ENCODE peak calls at places on chromosomes 11 and 22, in six cellular contexts. One of them, this sample, is unnamed.

GRCh38 chr11:67288452-67289225 is 464 bp upstream of the ANKRD13D start:
- DNase-seq in K562: peak
- DNase-seq in HCT116: peak
- DNase-seq in HepG2: peak
- DNase-seq in GM12878: peak
- DNase-seq in NT2/D1: peak
- DNase-seq in this sample: peak

GRCh38 chr11:120648706-120649250 is 137.2 kb downstream of the GRIK4 start:
- DNase-seq in K562: no peak
- DNase-seq in HCT116: no peak
- DNase-seq in HepG2: no peak
- DNase-seq in GM12878: no peak
- DNase-seq in NT2/D1: no peak
- DNase-seq in this sample: no peak

GRCh38 chr11:76839326-76839725 is 21.4 kb upstream of the ACER3 start:
- DNase-seq in K562: peak
- DNase-seq in HCT116: peak
- DNase-seq in HepG2: no peak
- DNase-seq in GM12878: no peak
- DNase-seq in NT2/D1: no peak
- DNase-seq in this sample: no peak

GRCh38 chr11:67230406-67230805 is 35.9 kb upstream of the GRK2 start:
- DNase-seq in K562: no peak
- DNase-seq in HCT116: no peak
- DNase-seq in HepG2: no peak
- DNase-seq in GM12878: no peak
- DNase-seq in NT2/D1: no peak
- DNase-seq in this sample: no peak

GRCh38 chr11:104774578-104774977 is 123.7 kb downstream of the CASP12 start:
- DNase-seq in K562: no peak
- DNase-seq in HCT116: no peak
- DNase-seq in HepG2: no peak
- DNase-seq in GM12878: no peak
- DNase-seq in NT2/D1: no peak
- DNase-seq in this sample: no peak

GRCh38 chr11:57792060-57792541 is 30.5 kb downstream of the CTNND1 start:
- DNase-seq in K562: peak
- DNase-seq in HCT116: no peak
- DNase-seq in HepG2: no peak
- DNase-seq in GM12878: peak
- DNase-seq in NT2/D1: no peak
- DNase-seq in this sample: no peak

GRCh38 chr11:65843811-65844210 is 10.0 kb downstream of the SNX32 start:
- DNase-seq in K562: no peak
- DNase-seq in HCT116: no peak
- DNase-seq in HepG2: no peak
- DNase-seq in GM12878: no peak
- DNase-seq in NT2/D1: no peak
- DNase-seq in this sample: no peak

GRCh38 chr22:45278125-45278524 is 6.6 kb upstream of the UPK3A start:
- DNase-seq in K562: no peak
- DNase-seq in HCT116: no peak
- DNase-seq in HepG2: no peak
- DNase-seq in GM12878: no peak
- DNase-seq in NT2/D1: no peak
- DNase-seq in this sample: no peak

GRCh38 chr11:115503083-115503885 is 931 bp downstream of the CADM1 start:
- DNase-seq in K562: no peak
- DNase-seq in HCT116: no peak
- DNase-seq in HepG2: peak
- DNase-seq in GM12878: no peak
- DNase-seq in NT2/D1: peak
- DNase-seq in this sample: peak

GRCh38 chr11:115377882-115378296 is 126.3 kb downstream of the CADM1 start:
- DNase-seq in K562: no peak
- DNase-seq in HCT116: no peak
- DNase-seq in HepG2: peak
- DNase-seq in GM12878: no peak
- DNase-seq in NT2/D1: no peak
- DNase-seq in this sample: no peak

GRCh38 chr11:70913715-70914231 is 338.6 kb downstream of the SHANK2 start:
- DNase-seq in K562: no peak
- DNase-seq in HCT116: no peak
- DNase-seq in HepG2: no peak
- DNase-seq in GM12878: no peak
- DNase-seq in NT2/D1: no peak
- DNase-seq in this sample: peak

GRCh38 chr22:37509026-37509886 is 10.0 kb downstream of the CARD10 start:
- DNase-seq in K562: no peak
- DNase-seq in HCT116: no peak
- DNase-seq in HepG2: no peak
- DNase-seq in GM12878: no peak
- DNase-seq in NT2/D1: no peak
- DNase-seq in this sample: no peak

GRCh38 chr11:8744423-8744822 is 61.8 kb downstream of the RPL27A start:
- DNase-seq in K562: no peak
- DNase-seq in HCT116: no peak
- DNase-seq in HepG2: no peak
- DNase-seq in GM12878: no peak
- DNase-seq in NT2/D1: no peak
- DNase-seq in this sample: no peak

GRCh38 chr22:19705181-19705934 is 8.9 kb upstream of the SEPTIN5 start:
- DNase-seq in K562: peak
- DNase-seq in HCT116: no peak
- DNase-seq in HepG2: no peak
- DNase-seq in GM12878: no peak
- DNase-seq in NT2/D1: peak
- DNase-seq in this sample: peak

GRCh38 chr11:41459602-41460405 is at the start of gene LRRC4C:
- DNase-seq in K562: no peak
- DNase-seq in HCT116: no peak
- DNase-seq in HepG2: no peak
- DNase-seq in GM12878: no peak
- DNase-seq in NT2/D1: no peak
- DNase-seq in this sample: no peak

GRCh38 chr22:44410396-44411056 is 87.5 kb downstream of the RTL6 start:
- DNase-seq in K562: no peak
- DNase-seq in HCT116: no peak
- DNase-seq in HepG2: no peak
- DNase-seq in GM12878: no peak
- DNase-seq in NT2/D1: no peak
- DNase-seq in this sample: no peak

GRCh38 chr22:49203863-49204598 is 623.6 kb downstream of the BRD1 start:
- DNase-seq in K562: no peak
- DNase-seq in HCT116: no peak
- DNase-seq in HepG2: no peak
- DNase-seq in GM12878: no peak
- DNase-seq in NT2/D1: no peak
- DNase-seq in this sample: peak

GRCh38 chr11:76153609-76153949 is 52.7 kb downstream of the WNT11 start:
- DNase-seq in K562: no peak
- DNase-seq in HCT116: no peak
- DNase-seq in HepG2: peak
- DNase-seq in GM12878: no peak
- DNase-seq in NT2/D1: peak
- DNase-seq in this sample: no peak

GRCh38 chr11:124971810-124972209 is 17.8 kb downstream of the CCDC15 start:
- DNase-seq in K562: no peak
- DNase-seq in HCT116: no peak
- DNase-seq in HepG2: no peak
- DNase-seq in GM12878: no peak
- DNase-seq in NT2/D1: no peak
- DNase-seq in this sample: no peak

GRCh38 chr11:72969894-72970335 is 155.7 kb downstream of the ATG16L2 start:
- DNase-seq in K562: peak
- DNase-seq in HCT116: no peak
- DNase-seq in HepG2: no peak
- DNase-seq in GM12878: peak
- DNase-seq in NT2/D1: no peak
- DNase-seq in this sample: no peak

GRCh38 chr11:64643258-64643881 is 52.4 kb downstream of the SLC22A12 start:
- DNase-seq in K562: peak
- DNase-seq in HCT116: no peak
- DNase-seq in HepG2: no peak
- DNase-seq in GM12878: no peak
- DNase-seq in NT2/D1: peak
- DNase-seq in this sample: peak

GRCh38 chr22:46684706-46685105 is 53.3 kb downstream of the CERK start:
- DNase-seq in K562: no peak
- DNase-seq in HCT116: no peak
- DNase-seq in HepG2: no peak
- DNase-seq in GM12878: peak
- DNase-seq in NT2/D1: no peak
- DNase-seq in this sample: no peak

GRCh38 chr22:17980013-17980510 is 44.3 kb downstream of the MICAL3 start:
- DNase-seq in K562: no peak
- DNase-seq in HCT116: no peak
- DNase-seq in HepG2: no peak
- DNase-seq in GM12878: no peak
- DNase-seq in NT2/D1: no peak
- DNase-seq in this sample: no peak

GRCh38 chr11:121318848-121319834 is 26.6 kb downstream of the SC5D start:
- DNase-seq in K562: peak
- DNase-seq in HCT116: peak
- DNase-seq in HepG2: peak
- DNase-seq in GM12878: no peak
- DNase-seq in NT2/D1: no peak
- DNase-seq in this sample: no peak

GRCh38 chr11:12029738-12030363 is 21.4 kb upstream of the DKK3 start:
- DNase-seq in K562: no peak
- DNase-seq in HCT116: peak
- DNase-seq in HepG2: peak
- DNase-seq in GM12878: no peak
- DNase-seq in NT2/D1: no peak
- DNase-seq in this sample: no peak

GRCh38 chr11:69442807-69443137 is 38.7 kb upstream of the LINC01488 start:
- DNase-seq in K562: peak
- DNase-seq in HCT116: no peak
- DNase-seq in HepG2: peak
- DNase-seq in GM12878: no peak
- DNase-seq in NT2/D1: no peak
- DNase-seq in this sample: no peak

GRCh38 chr11:133907216-133907615 is 49.6 kb downstream of the IGSF9B start:
- DNase-seq in K562: no peak
- DNase-seq in HCT116: no peak
- DNase-seq in HepG2: no peak
- DNase-seq in GM12878: no peak
- DNase-seq in NT2/D1: no peak
- DNase-seq in this sample: no peak

GRCh38 chr11:78196661-78197091 is 8.0 kb downstream of the USP35 start:
- DNase-seq in K562: no peak
- DNase-seq in HCT116: no peak
- DNase-seq in HepG2: no peak
- DNase-seq in GM12878: no peak
- DNase-seq in NT2/D1: no peak
- DNase-seq in this sample: no peak

GRCh38 chr11:61090982-61091372 is 11.3 kb upstream of the CD5 start:
- DNase-seq in K562: no peak
- DNase-seq in HCT116: no peak
- DNase-seq in HepG2: no peak
- DNase-seq in GM12878: no peak
- DNase-seq in NT2/D1: no peak
- DNase-seq in this sample: no peak

GRCh38 chr11:57301711-57302423 is 22.9 kb downstream of the TNKS1BP1 start:
- DNase-seq in K562: no peak
- DNase-seq in HCT116: no peak
- DNase-seq in HepG2: no peak
- DNase-seq in GM12878: no peak
- DNase-seq in NT2/D1: no peak
- DNase-seq in this sample: no peak

GRCh38 chr11:2156416-2157182 is 4.4 kb downstream of the INS start:
- DNase-seq in K562: peak
- DNase-seq in HCT116: no peak
- DNase-seq in HepG2: peak
- DNase-seq in GM12878: no peak
- DNase-seq in NT2/D1: no peak
- DNase-seq in this sample: no peak
- TF ChIP-seq ZNF274 in K562: no peak
- TF ChIP-seq ZNF274 in HCT116: no peak
- TF ChIP-seq ZNF274 in HepG2: no peak
- TF ChIP-seq ZNF274 in GM12878: no peak
- TF ChIP-seq ZNF274 in NT2/D1: no peak
- TF ChIP-seq ZNF274 in this sample: no peak

GRCh38 chr11:5226732-5227327 is at the start of gene HBB:
- DNase-seq in K562: no peak
- DNase-seq in HCT116: no peak
- DNase-seq in HepG2: no peak
- DNase-seq in GM12878: no peak
- DNase-seq in NT2/D1: no peak
- DNase-seq in this sample: no peak
- TF ChIP-seq ZNF274 in K562: no peak
- TF ChIP-seq ZNF274 in HCT116: no peak
- TF ChIP-seq ZNF274 in HepG2: no peak
- TF ChIP-seq ZNF274 in GM12878: no peak
- TF ChIP-seq ZNF274 in NT2/D1: no peak
- TF ChIP-seq ZNF274 in this sample: no peak

GRCh38 chr11:132084433-132084832 is 714.0 kb downstream of the NTM start:
- DNase-seq in K562: no peak
- DNase-seq in HCT116: no peak
- DNase-seq in HepG2: no peak
- DNase-seq in GM12878: no peak
- DNase-seq in NT2/D1: no peak
- DNase-seq in this sample: no peak

GRCh38 chr11:132088551-132088950 is 718.1 kb downstream of the NTM start:
- DNase-seq in K562: no peak
- DNase-seq in HCT116: no peak
- DNase-seq in HepG2: no peak
- DNase-seq in GM12878: no peak
- DNase-seq in NT2/D1: no peak
- DNase-seq in this sample: no peak

GRCh38 chr11:132082566-132082965 is 712.2 kb downstream of the NTM start:
- DNase-seq in K562: no peak
- DNase-seq in HCT116: no peak
- DNase-seq in HepG2: no peak
- DNase-seq in GM12878: no peak
- DNase-seq in NT2/D1: no peak
- DNase-seq in this sample: no peak

DNA sequence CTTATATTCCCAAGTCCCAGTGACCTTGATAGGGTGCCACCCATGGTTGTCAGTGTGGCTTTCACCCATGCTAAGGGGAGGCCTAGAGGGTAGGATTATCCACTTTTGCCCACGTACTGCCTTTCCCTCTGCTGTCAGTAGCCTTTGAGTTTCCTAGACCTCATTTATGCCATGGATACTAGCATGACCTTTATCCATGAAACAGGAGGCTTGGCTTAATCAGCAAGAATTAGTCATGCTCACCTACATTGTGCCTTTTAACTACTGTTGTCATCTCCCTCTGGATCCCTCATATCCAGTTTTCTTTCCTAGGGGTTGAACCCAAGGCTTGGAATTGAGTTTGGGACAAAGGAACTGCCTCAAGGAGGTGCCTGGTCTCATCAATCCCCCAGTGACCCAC is 716.7 kb downstream of the NTM start:
- DNase-seq in K562: no peak
- DNase-seq in HCT116: no peak
- DNase-seq in HepG2: no peak
- DNase-seq in GM12878: no peak
- DNase-seq in NT2/D1: no peak
- DNase-seq in this sample: no peak
- TF ChIP-seq ZNF274 in K562: no peak
- TF ChIP-seq ZNF274 in HCT116: no peak
- TF ChIP-seq ZNF274 in HepG2: no peak
- TF ChIP-seq ZNF274 in GM12878: no peak
- TF ChIP-seq ZNF274 in NT2/D1: no peak
- TF ChIP-seq ZNF274 in this sample: no peak

GRCh38 chr22:29152381-29153138 is 53.1 kb upstream of the EMID1 start:
- DNase-seq in K562: peak
- DNase-seq in HCT116: no peak
- DNase-seq in HepG2: no peak
- DNase-seq in GM12878: no peak
- DNase-seq in NT2/D1: no peak
- DNase-seq in this sample: no peak
- TF ChIP-seq ZNF274 in K562: no peak
- TF ChIP-seq ZNF274 in HCT116: no peak
- TF ChIP-seq ZNF274 in HepG2: no peak
- TF ChIP-seq ZNF274 in GM12878: no peak
- TF ChIP-seq ZNF274 in NT2/D1: no peak
- TF ChIP-seq ZNF274 in this sample: no peak

This sample was measured in H1.